ENCODE peak calls at places on chromosome 1, in eight cellular contexts. Q, K, J, M, X, P, H and Z are unnamed samples. For H3K4me1, the result is how much of the 10 kb centered on the place peaks cover.

GRCh38 chr1:226541631-226542622 is 6.6 kb upstream of the STUM start:
- DNase-seq in Q (peak), K (peak), J (peak), M (no peak), X (no peak), P (peak), H (no peak), Z (no peak)

GRCh38 chr1:207890136-207890738 is 20.7 kb downstream of the CD34 start:
- DNase-seq in Q (peak), K (peak), J (peak), M (peak), X (no peak), P (peak), H (no peak), Z (no peak)

GRCh38 chr1:55012661-55013060 is 13.9 kb downstream of the BSND start:
- DNase-seq in Q (no peak), K (no peak), J (no peak), M (no peak), X (no peak), P (no peak), H (no peak), Z (no peak)

GRCh38 chr1:169653873-169654272 is 23.9 kb upstream of the SELP start:
- DNase-seq in Q (no peak), K (no peak), J (no peak), M (no peak), X (no peak), P (no peak), H (no peak), Z (no peak)

GRCh38 chr1:29682918-29683314 is 446.6 kb downstream of the PTPRU start:
- DNase-seq in Q (peak), K (peak), J (no peak), M (no peak), X (no peak), P (no peak), H (no peak), Z (no peak)

GRCh38 chr1:32830092-32830852 is 12.8 kb downstream of the S100PBP start:
- DNase-seq in Q (no peak), K (no peak), J (no peak), M (no peak), X (no peak), P (no peak), H (no peak), Z (no peak)

GRCh38 chr1:48903291-48903690 is 126.6 kb upstream of the BEND5 start:
- DNase-seq in Q (no peak), K (no peak), J (no peak), M (no peak), X (no peak), P (no peak), H (no peak), Z (no peak)

GRCh38 chr1:42942444-42942843 is 16.2 kb downstream of the SLC2A1 start:
- DNase-seq in Q (no peak), K (no peak), J (no peak), M (no peak), X (no peak), P (no peak), H (no peak), Z (no peak)

GRCh38 chr1:228508253-228508652 is 21.1 kb downstream of the RNF187 start:
- DNase-seq in Q (no peak), K (no peak), J (no peak), M (no peak), X (no peak), P (no peak), H (no peak), Z (peak)

GRCh38 chr1:195294911-195295310 is 1313.3 kb downstream of the KCNT2 start:
- DNase-seq in Q (no peak), K (no peak), J (no peak), M (no peak), X (no peak), P (no peak), H (no peak), Z (no peak)

GRCh38 chr1:78301141-78301540 is 189.6 kb upstream of the PTGFR start:
- DNase-seq in Q (no peak), K (no peak), J (no peak), M (no peak), X (no peak), P (no peak), H (no peak), Z (no peak)

GRCh38 chr1:11645670-11646265 is 8.5 kb downstream of the FBXO2 start:
- DNase-seq in Q (peak), K (peak), J (peak), M (peak), X (peak), P (peak), H (no peak), Z (peak)

GRCh38 chr1:14681182-14681581 is 82.7 kb downstream of the KAZN start:
- DNase-seq in Q (no peak), K (no peak), J (no peak), M (no peak), X (no peak), P (no peak), H (no peak), Z (no peak)

GRCh38 chr1:24236170-24237045 is 49.3 kb upstream of the IFNLR1 start:
- DNase-seq in Q (no peak), K (no peak), J (no peak), M (no peak), X (no peak), P (no peak), H (no peak), Z (no peak)

GRCh38 chr1:18199462-18199861 is 91.9 kb downstream of the IGSF21 start:
- DNase-seq in Q (no peak), K (no peak), J (no peak), M (no peak), X (no peak), P (no peak), H (no peak), Z (no peak)

GRCh38 chr1:219580019-219580676 is 32.8 kb downstream of the ZC3H11B start:
- DNase-seq in Q (no peak), K (no peak), J (no peak), M (no peak), X (no peak), P (no peak), H (no peak), Z (no peak)

GRCh38 chr1:206507395-206508129 is at the start of gene RASSF5:
- DNase-seq in Q (peak), K (peak), J (peak), M (peak), X (peak), P (peak), H (peak), Z (peak)

GRCh38 chr1:28066393-28067154 is 21.8 kb downstream of the EYA3 start:
- DNase-seq in Q (no peak), K (no peak), J (no peak), M (no peak), X (no peak), P (no peak), H (no peak), Z (no peak)

GRCh38 chr1:201149400-201149799 is 4.9 kb downstream of the TMEM9 start:
- DNase-seq in Q (no peak), K (no peak), J (no peak), M (no peak), X (no peak), P (no peak), H (no peak), Z (no peak)

GRCh38 chr1:1340185-1340584 is 9.0 kb downstream of the DVL1 start:
- DNase-seq in Q (no peak), K (no peak), J (no peak), M (no peak), X (no peak), P (no peak), H (no peak), Z (no peak)

GRCh38 chr1:110585426-110585825 is 20.7 kb downstream of the KCNA2 start:
- DNase-seq in Q (no peak), K (no peak), J (no peak), M (no peak), X (no peak), P (no peak), H (no peak), Z (no peak)

GRCh38 chr1:161388639-161389038 is 21.0 kb upstream of the CFAP126 start:
- DNase-seq in Q (no peak), K (no peak), J (no peak), M (no peak), X (no peak), P (no peak), H (no peak), Z (no peak)

DNA sequence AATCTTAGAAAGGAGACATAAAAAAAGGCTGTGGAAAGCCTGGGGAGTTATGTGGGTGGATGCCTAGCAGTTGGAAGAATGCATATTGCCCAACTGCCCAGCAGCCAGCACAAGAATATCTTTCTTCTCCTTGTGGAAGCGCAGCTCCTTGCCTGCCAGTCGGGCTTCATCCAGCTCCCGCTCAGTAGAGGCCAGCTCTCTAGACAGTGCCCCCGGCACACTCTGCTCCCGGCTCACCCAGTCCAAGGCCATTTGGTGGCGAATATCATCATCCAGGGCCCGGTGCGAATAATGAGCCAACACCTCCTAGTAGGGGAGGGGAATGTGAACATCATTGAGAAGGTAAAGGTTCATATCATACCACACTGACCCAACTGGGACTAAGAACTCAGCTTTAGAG is 9.0 kb upstream of the RBM8A start:
- DNase-seq in Q (no peak), K (no peak), J (no peak), M (no peak), X (no peak), P (no peak), H (no peak), Z (no peak)
- H3K27ac ChIP-seq in Q (no peak), K (peak), J (no peak), M (no peak), X (no peak), P (no peak), H (no peak), Z (no peak)

GRCh38 chr1:180734366-180734765 is 102.5 kb downstream of the XPR1 start:
- DNase-seq in Q (no peak), K (no peak), J (no peak), M (no peak), X (no peak), P (no peak), H (no peak), Z (no peak)
- H3K4me1 ChIP-seq in Q (under half), K (under half), J (under half), M (under half), X (under half), P (under half), H (under half), Z (under half)

DNA sequence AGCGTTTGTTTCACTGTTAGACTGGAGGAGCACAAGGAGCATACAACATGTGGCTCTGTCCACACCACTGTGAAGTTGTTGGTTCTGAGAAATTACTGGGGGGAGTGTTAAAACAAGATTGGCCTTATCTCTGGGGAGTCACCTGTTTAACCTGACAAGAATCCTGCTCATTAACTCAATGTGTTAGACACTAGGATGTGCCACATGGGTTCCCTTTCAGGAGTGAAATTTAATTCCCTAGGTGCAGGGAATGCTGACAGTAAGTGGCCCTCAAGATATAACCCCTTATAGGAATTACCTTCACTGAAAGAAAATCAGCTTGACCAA is 45.8 kb upstream of the WNT2B start:
- DNase-seq in Q (no peak), K (no peak), J (no peak), M (no peak), X (no peak), P (no peak), H (no peak), Z (no peak)
- H3K27ac ChIP-seq in Q (no peak), K (peak), J (no peak), M (no peak), X (no peak), P (no peak), H (peak), Z (no peak)

DNA sequence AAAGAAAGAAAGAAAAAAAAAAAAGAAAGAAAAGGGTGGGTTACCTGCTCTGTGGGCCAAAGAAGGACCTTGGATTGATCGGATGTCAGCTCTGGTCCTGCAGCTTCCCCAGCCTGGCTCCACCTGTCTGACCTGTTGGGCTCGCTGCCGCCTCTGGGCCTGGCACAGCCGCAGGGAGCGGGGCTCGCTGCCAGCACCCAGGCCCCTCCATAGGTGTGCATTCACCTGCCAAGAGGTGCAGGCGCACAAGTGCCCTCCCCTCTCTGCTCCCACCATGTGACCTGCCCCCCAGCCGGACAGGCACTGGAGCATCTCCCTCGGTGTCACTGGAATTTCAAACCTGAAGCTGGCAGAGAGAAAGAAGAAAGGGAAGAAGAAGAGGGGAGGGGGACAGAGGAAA is 33.1 kb upstream of the GPR157 start:
- DNase-seq in Q (no peak), K (no peak), J (no peak), M (no peak), X (no peak), P (no peak), H (no peak), Z (no peak)
- H3K4me1 ChIP-seq in Q (under half), K (half or more), J (under half), M (under half), X (under half), P (under half), H (under half), Z (under half)

DNA sequence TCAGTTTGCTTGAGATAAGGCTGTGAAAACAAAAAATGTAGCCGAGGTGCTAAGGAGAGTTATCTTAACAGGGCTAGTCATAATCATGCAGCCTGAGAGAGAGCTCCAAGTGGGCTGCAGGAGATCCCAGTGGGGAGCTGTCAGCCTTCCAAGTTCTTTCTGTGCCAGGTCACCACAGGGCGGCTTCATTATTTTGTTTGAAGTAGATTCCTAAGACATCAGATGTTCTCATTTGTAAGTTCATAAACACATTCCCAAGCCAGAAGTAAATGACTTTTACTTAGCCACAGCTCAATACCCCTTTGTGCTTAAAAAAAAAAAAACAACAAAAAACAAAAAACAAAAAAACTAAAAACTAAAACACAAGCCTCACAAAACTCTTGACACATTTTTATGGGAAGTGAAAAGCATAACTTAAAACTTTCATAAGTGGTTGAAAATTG is 8.5 kb downstream of the CDC14A start:
- DNase-seq in Q (no peak), K (peak), J (peak), M (no peak), X (no peak), P (peak), H (no peak), Z (no peak)
- H3K27ac ChIP-seq in Q (no peak), K (peak), J (no peak), M (no peak), X (no peak), P (no peak), H (peak), Z (no peak)